ENCODE peak calls at places on chromosomes 11 and 22, in four cellular contexts. One of them, this sample, is unnamed.

GRCh38 chr11:13135385-13136271 is 126.5 kb downstream of the RASSF10 start:
- DNase-seq in MM.1S: no peak
- DNase-seq in fibroblast of pulmonary artery: peak
- DNase-seq in A549: peak
- DNase-seq in this sample: no peak

GRCh38 chr11:43366597-43367121 is 7.9 kb downstream of the TTC17 start:
- DNase-seq in MM.1S: no peak
- DNase-seq in fibroblast of pulmonary artery: peak
- DNase-seq in A549: no peak
- DNase-seq in this sample: no peak

GRCh38 chr11:7251836-7252682 is at the start of gene SYT9:
- DNase-seq in MM.1S: peak
- DNase-seq in fibroblast of pulmonary artery: peak
- DNase-seq in A549: peak
- DNase-seq in this sample: peak

GRCh38 chr11:57325735-57326048 is 940 bp upstream of the TNKS1BP1 start:
- DNase-seq in MM.1S: peak
- DNase-seq in fibroblast of pulmonary artery: no peak
- DNase-seq in A549: peak
- DNase-seq in this sample: no peak

GRCh38 chr11:78241475-78241874 is 52.8 kb downstream of the USP35 start:
- DNase-seq in MM.1S: no peak
- DNase-seq in fibroblast of pulmonary artery: no peak
- DNase-seq in A549: no peak
- DNase-seq in this sample: no peak

GRCh38 chr11:7927635-7928034 is 3.4 kb downstream of the OR10A6 start:
- DNase-seq in MM.1S: peak
- DNase-seq in fibroblast of pulmonary artery: peak
- DNase-seq in A549: no peak
- DNase-seq in this sample: no peak

GRCh38 chr11:89205378-89205777 is 27.7 kb downstream of the TYR start:
- DNase-seq in MM.1S: no peak
- DNase-seq in fibroblast of pulmonary artery: peak
- DNase-seq in A549: no peak
- DNase-seq in this sample: no peak

GRCh38 chr11:117837791-117838190 is 13.2 kb upstream of the FXYD2 start:
- DNase-seq in MM.1S: no peak
- DNase-seq in fibroblast of pulmonary artery: no peak
- DNase-seq in A549: no peak
- DNase-seq in this sample: peak

GRCh38 chr22:50469377-50470305 is 5.2 kb downstream of the SBF1 start:
- DNase-seq in MM.1S: peak
- DNase-seq in fibroblast of pulmonary artery: peak
- DNase-seq in A549: no peak
- DNase-seq in this sample: no peak

GRCh38 chr11:61750631-61751273 is 1.7 kb upstream of the MYRF start:
- DNase-seq in MM.1S: no peak
- DNase-seq in fibroblast of pulmonary artery: no peak
- DNase-seq in A549: no peak
- DNase-seq in this sample: no peak

GRCh38 chr11:73652856-73653559 is 6.6 kb downstream of the PLEKHB1 start:
- DNase-seq in MM.1S: no peak
- DNase-seq in fibroblast of pulmonary artery: no peak
- DNase-seq in A549: no peak
- DNase-seq in this sample: no peak

GRCh38 chr22:22316589-22316988 is 72.0 kb downstream of the VPREB1 start:
- DNase-seq in MM.1S: no peak
- DNase-seq in fibroblast of pulmonary artery: no peak
- DNase-seq in A549: no peak
- DNase-seq in this sample: no peak

GRCh38 chr11:1348146-1348545 is 38.7 kb upstream of the TOLLIP start:
- DNase-seq in MM.1S: no peak
- DNase-seq in fibroblast of pulmonary artery: no peak
- DNase-seq in A549: no peak
- DNase-seq in this sample: peak

GRCh38 chr11:19577849-19578619 is 134.6 kb upstream of the NAV2 start:
- DNase-seq in MM.1S: no peak
- DNase-seq in fibroblast of pulmonary artery: peak
- DNase-seq in A549: no peak
- DNase-seq in this sample: no peak

GRCh38 chr11:7759010-7759409 is 37.7 kb downstream of the OR5P2 start:
- DNase-seq in MM.1S: no peak
- DNase-seq in fibroblast of pulmonary artery: no peak
- DNase-seq in A549: no peak
- DNase-seq in this sample: no peak

GRCh38 chr11:126098204-126098769 is 35.6 kb upstream of the CDON start:
- DNase-seq in MM.1S: no peak
- DNase-seq in fibroblast of pulmonary artery: no peak
- DNase-seq in A549: no peak
- DNase-seq in this sample: no peak

GRCh38 chr11:126101930-126102283 is 39.2 kb upstream of the CDON start:
- DNase-seq in MM.1S: no peak
- DNase-seq in fibroblast of pulmonary artery: no peak
- DNase-seq in A549: no peak
- DNase-seq in this sample: no peak

GRCh38 chr11:126102436-126102894 is 39.8 kb upstream of the CDON start:
- DNase-seq in MM.1S: peak
- DNase-seq in fibroblast of pulmonary artery: peak
- DNase-seq in A549: no peak
- DNase-seq in this sample: no peak

GRCh38 chr11:126101241-126101929 is 38.7 kb upstream of the CDON start:
- DNase-seq in MM.1S: no peak
- DNase-seq in fibroblast of pulmonary artery: no peak
- DNase-seq in A549: no peak
- DNase-seq in this sample: no peak

GRCh38 chr11:126100681-126101080 is 38.0 kb upstream of the CDON start:
- DNase-seq in MM.1S: no peak
- DNase-seq in fibroblast of pulmonary artery: no peak
- DNase-seq in A549: no peak
- DNase-seq in this sample: no peak
- TF ChIP-seq CTCF in MM.1S: no peak
- TF ChIP-seq CTCF in fibroblast of pulmonary artery: no peak
- TF ChIP-seq CTCF in A549: no peak
- TF ChIP-seq CTCF in this sample: no peak

GRCh38 chr11:66258473-66258893 is 10.0 kb upstream of the RAB1B start:
- DNase-seq in MM.1S: no peak
- DNase-seq in fibroblast of pulmonary artery: no peak
- DNase-seq in A549: no peak
- DNase-seq in this sample: no peak
- TF ChIP-seq CTCF in MM.1S: no peak
- TF ChIP-seq CTCF in fibroblast of pulmonary artery: no peak
- TF ChIP-seq CTCF in A549: no peak
- TF ChIP-seq CTCF in this sample: peak

DNA sequence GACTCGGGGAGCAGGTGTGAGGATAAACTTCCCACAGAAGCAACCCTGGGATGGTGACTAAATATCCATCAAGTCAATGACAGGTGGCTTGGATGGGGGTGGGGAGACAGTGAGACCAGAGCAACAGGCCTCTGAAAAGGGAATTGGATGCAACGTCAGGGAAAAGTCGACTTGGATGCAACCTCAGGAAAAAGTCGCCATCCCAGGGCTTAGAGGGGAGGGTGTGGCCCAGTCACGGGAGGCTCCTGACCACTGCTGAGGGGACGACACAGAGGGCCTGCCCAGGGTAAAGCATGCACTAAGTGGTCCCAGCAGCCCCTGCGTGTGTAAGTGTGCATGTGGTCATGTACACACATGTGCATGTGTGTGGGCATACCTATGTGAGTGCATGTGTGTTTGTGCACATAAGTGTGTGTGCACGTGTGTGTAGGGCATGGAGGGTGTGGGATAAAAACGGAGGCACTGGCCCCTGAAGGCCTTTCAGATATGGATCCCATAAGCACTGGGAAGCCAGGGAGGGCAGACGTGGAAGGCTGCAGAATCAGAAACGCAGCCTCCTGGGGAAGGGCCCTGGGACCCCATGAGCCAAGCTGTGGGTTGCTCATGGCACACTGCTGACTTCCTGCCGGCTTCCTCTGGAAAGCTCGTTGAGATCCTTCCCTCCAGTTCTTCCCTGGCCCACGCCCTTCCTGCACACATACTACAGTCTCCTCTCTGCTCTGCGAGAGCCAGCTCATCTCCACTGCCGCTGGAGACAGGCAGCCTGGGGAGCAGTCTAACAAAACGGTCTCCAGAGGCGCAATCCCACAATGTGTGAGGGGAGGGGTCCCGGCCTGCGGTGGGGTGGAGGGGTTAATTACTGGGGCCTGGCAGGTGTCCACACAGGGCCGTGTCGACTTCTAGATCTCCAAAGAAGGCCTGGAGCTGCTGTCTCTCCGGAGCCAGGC is 435.0 kb upstream of the B3GAT1 start:
- DNase-seq in MM.1S: no peak
- DNase-seq in fibroblast of pulmonary artery: no peak
- DNase-seq in A549: no peak
- DNase-seq in this sample: no peak
- TF ChIP-seq CTCF in MM.1S: no peak
- TF ChIP-seq CTCF in fibroblast of pulmonary artery: no peak
- TF ChIP-seq CTCF in A549: no peak
- TF ChIP-seq CTCF in this sample: no peak

GRCh38 chr11:30131535-30131934 is 99.3 kb upstream of the FSHB start:
- DNase-seq in MM.1S: no peak
- DNase-seq in fibroblast of pulmonary artery: peak
- DNase-seq in A549: no peak
- DNase-seq in this sample: no peak
- TF ChIP-seq CTCF in MM.1S: no peak
- TF ChIP-seq CTCF in fibroblast of pulmonary artery: peak
- TF ChIP-seq CTCF in A549: no peak
- TF ChIP-seq CTCF in this sample: peak

DNA sequence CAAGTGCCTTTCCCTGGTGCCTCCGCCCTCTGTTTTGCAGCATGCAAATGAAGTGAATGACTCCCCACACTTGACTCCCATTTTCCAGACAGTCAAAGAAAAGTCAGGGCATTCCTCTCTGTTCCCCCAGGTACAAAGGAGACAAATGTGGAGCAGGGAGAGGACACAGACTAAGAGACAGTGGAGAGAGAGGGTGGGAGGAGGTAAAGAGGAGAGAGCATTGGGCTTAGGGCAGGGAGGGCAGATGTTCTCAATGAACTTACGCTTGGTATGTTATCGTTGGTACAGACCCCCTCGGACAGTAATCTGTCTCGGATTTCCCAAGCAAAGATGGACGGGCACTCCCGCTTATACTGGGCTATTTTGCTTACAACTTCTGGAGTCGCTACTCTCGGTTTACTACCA is 9.8 kb downstream of the PAX6 start:
- DNase-seq in MM.1S: no peak
- DNase-seq in fibroblast of pulmonary artery: no peak
- DNase-seq in A549: no peak
- DNase-seq in this sample: no peak
- TF ChIP-seq CTCF in MM.1S: no peak
- TF ChIP-seq CTCF in fibroblast of pulmonary artery: no peak
- TF ChIP-seq CTCF in A549: no peak
- TF ChIP-seq CTCF in this sample: no peak

GRCh38 chr11:121321614-121322243 is 29.2 kb downstream of the SC5D start:
- DNase-seq in MM.1S: no peak
- DNase-seq in fibroblast of pulmonary artery: peak
- DNase-seq in A549: peak
- DNase-seq in this sample: no peak
- TF ChIP-seq CTCF in MM.1S: peak
- TF ChIP-seq CTCF in fibroblast of pulmonary artery: peak
- TF ChIP-seq CTCF in A549: no peak
- TF ChIP-seq CTCF in this sample: peak

GRCh38 chr11:103619938-103620337 is 416.5 kb upstream of the DDI1 start:
- DNase-seq in MM.1S: no peak
- DNase-seq in fibroblast of pulmonary artery: no peak
- DNase-seq in A549: peak
- DNase-seq in this sample: no peak

GRCh38 chr11:103622296-103622695 is 414.1 kb upstream of the DDI1 start:
- DNase-seq in MM.1S: no peak
- DNase-seq in fibroblast of pulmonary artery: no peak
- DNase-seq in A549: no peak
- DNase-seq in this sample: no peak

GRCh38 chr11:103618532-103618931 is 417.9 kb upstream of the DDI1 start:
- DNase-seq in MM.1S: no peak
- DNase-seq in fibroblast of pulmonary artery: peak
- DNase-seq in A549: no peak
- DNase-seq in this sample: no peak

GRCh38 chr11:103623933-103624332 is 412.5 kb upstream of the DDI1 start:
- DNase-seq in MM.1S: no peak
- DNase-seq in fibroblast of pulmonary artery: no peak
- DNase-seq in A549: no peak
- DNase-seq in this sample: no peak

DNA sequence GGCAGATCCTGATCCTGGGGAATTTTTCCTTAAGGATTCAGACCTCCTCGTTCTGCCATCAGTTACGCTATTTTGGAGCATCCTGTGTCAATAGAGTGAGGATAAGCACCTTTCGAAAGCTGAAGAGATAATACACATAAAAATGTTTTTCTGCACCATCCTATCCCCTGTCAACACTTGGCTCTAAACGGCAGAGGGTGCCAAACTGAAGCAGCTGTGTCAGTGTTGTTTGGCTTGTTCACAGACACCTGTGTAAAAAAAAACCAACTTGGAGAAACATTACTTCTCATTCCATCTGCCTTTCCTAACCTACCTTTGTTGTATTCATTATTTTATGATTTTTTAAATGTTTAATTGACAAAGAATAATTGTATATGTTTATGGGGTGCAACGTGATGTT is 417.0 kb upstream of the DDI1 start:
- DNase-seq in MM.1S: peak
- DNase-seq in fibroblast of pulmonary artery: peak
- DNase-seq in A549: peak
- DNase-seq in this sample: no peak
- TF ChIP-seq CTCF in MM.1S: peak
- TF ChIP-seq CTCF in fibroblast of pulmonary artery: peak
- TF ChIP-seq CTCF in A549: peak
- TF ChIP-seq CTCF in this sample: peak

DNA sequence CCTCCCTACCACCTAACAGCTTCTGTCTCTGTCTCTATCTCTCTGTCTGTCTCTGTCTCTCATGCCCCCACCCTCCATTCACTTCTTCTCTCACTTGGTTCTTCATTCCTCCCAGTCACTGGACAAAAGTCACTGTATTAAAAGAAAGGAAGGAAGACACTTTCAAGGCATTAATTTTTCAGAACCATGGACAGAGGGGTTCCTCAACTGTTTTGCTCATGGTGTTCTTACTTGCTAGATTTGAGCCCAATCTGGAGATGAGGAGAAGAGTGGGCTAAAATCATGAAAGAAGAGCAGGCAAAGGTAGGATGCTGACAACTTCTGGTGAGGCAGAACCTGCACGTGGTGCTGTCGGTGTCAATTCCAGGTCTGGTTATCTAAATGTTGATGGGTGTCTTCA is 116.7 kb upstream of the LARGE1 start:
- DNase-seq in MM.1S: peak
- DNase-seq in fibroblast of pulmonary artery: no peak
- DNase-seq in A549: no peak
- DNase-seq in this sample: no peak
- TF ChIP-seq CTCF in MM.1S: no peak
- TF ChIP-seq CTCF in fibroblast of pulmonary artery: no peak
- TF ChIP-seq CTCF in A549: no peak
- TF ChIP-seq CTCF in this sample: no peak